ENCODE peak calls at places on chromosomes 7 and 10, in five cellular contexts. O is cardiac muscle cell, T is choroid plexus epithelial cell, G is body of pancreas, I is progenitor cell of endocrine pancreas. L is an unnamed sample.

GRCh38 chr10:4883079-4883739 is 57.2 kb downstream of the AKR1E2 start:
- DNase-seq in O (no peak), T (peak; percentile 72), G (peak; percentile 9), I (no peak), L (no peak)

GRCh38 chr10:84424731-84425165 is 96.4 kb downstream of the CCSER2 start:
- DNase-seq in O (peak; percentile 70), T (peak; percentile 99), G (peak; percentile 81), I (no peak), L (peak; percentile 66)

GRCh38 chr10:73937333-73938020 is 26.5 kb downstream of the PLAU start:
- DNase-seq in O (no peak), T (no peak), G (no peak), I (no peak), L (no peak)

GRCh38 chr10:103685880-103686669 is 169.3 kb downstream of the SH3PXD2A start:
- DNase-seq in O (peak; percentile 73), T (peak; percentile 78), G (peak; percentile 72), I (peak; percentile 57), L (peak; percentile 78)

GRCh38 chr10:113540845-113541553 is 11.9 kb upstream of the HABP2 start:
- DNase-seq in O (no peak), T (no peak), G (peak; percentile 52), I (peak; percentile 30), L (peak; percentile 9)

GRCh38 chr10:1652151-1652550 is 85.2 kb downstream of the ADARB2 start:
- DNase-seq in O (no peak), T (no peak), G (no peak), I (no peak), L (no peak)

GRCh38 chr7:96723622-96724021 is 14.0 kb upstream of the SEM1 start:
- DNase-seq in O (no peak), T (peak; percentile 48), G (no peak), I (no peak), L (no peak)

GRCh38 chr7:46165281-46165680 is 244.2 kb upstream of the IGFBP3 start:
- DNase-seq in O (no peak), T (no peak), G (no peak), I (no peak), L (no peak)

GRCh38 chr7:116348356-116348755 is 138.0 kb downstream of the TES start:
- DNase-seq in O (no peak), T (peak; percentile 47), G (no peak), I (no peak), L (no peak)

GRCh38 chr7:41924798-41925197 is 221.9 kb upstream of the INHBA start:
- DNase-seq in O (no peak), T (no peak), G (no peak), I (no peak), L (no peak)

GRCh38 chr7:117190746-117191435 is 132.0 kb downstream of the WNT2 start:
- DNase-seq in O (no peak), T (no peak), G (no peak), I (no peak), L (no peak)

GRCh38 chr10:72000073-72001025 is 36.2 kb downstream of the CHST3 start:
- DNase-seq in O (no peak), T (no peak), G (no peak), I (no peak), L (no peak)

GRCh38 chr7:131370523-131370968 is 42.9 kb downstream of the MKLN1 start:
- DNase-seq in O (no peak), T (peak; percentile 74), G (no peak), I (no peak), L (no peak)

GRCh38 chr10:32680803-32681557 is 235.0 kb downstream of the CCDC7 start:
- DNase-seq in O (no peak), T (no peak), G (no peak), I (no peak), L (no peak)

GRCh38 chr10:101749033-101749432 is 26.9 kb downstream of the FGF8 start:
- DNase-seq in O (peak; percentile 64), T (peak; percentile 19), G (no peak), I (no peak), L (no peak)

GRCh38 chr7:129959480-129960332 is 6.9 kb upstream of the UBE2H start:
- DNase-seq in O (no peak), T (peak; percentile 30), G (no peak), I (no peak), L (no peak)

GRCh38 chr7:23486002-23486773 is 15.9 kb upstream of the IGF2BP3 start:
- DNase-seq in O (no peak), T (no peak), G (no peak), I (no peak), L (no peak)

GRCh38 chr10:69315610-69316312 is 37.5 kb downstream of the HK1 start:
- DNase-seq in O (no peak), T (no peak), G (no peak), I (no peak), L (no peak)

GRCh38 chr10:1036341-1036791 is 10.7 kb upstream of the IDI2 start:
- DNase-seq in O (no peak), T (peak; percentile 84), G (no peak), I (no peak), L (no peak)

GRCh38 chr10:117419921-117420320 is 44.7 kb upstream of the PDZD8 start:
- DNase-seq in O (no peak), T (no peak), G (no peak), I (no peak), L (no peak)

GRCh38 chr7:107166702-107167426 is 1.9 kb upstream of the HBP1 start:
- DNase-seq in O (no peak), T (no peak), G (no peak), I (no peak), L (no peak)

GRCh38 chr10:116708386-116708785 is 34.0 kb downstream of the HSPA12A start:
- DNase-seq in O (no peak), T (peak; percentile 59), G (no peak), I (no peak), L (no peak)

DNA sequence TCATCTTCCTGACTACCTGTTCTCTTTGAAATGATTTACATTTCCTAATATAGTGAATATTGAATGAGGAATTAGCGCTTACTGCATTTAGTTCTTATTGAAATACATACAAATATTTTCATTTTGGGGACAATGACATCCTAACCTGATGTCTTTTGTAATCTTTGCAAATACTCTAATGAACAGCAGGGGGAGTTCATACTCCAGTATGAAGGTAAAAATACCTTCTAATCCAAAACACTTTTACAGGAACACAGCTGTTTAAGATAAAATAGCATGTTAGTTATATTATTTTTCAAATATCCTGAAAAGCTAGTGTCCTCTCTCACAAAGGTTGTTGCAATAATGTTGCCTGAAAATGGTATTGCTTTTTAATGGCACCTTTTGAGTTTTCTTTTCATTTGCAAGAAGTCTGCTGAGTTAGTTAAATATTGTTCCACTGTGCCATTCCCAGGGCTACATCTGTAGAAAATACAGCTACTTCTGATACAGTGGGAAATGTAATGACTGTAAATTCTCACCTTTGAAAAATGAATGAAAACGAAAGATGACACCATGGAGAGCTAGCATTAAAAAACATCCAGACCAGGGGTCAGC is 400.0 kb downstream of the PHF14 start:
- DNase-seq in O (peak; percentile 33), T (peak; percentile 44), G (no peak), I (no peak), L (no peak)
- TF ChIP-seq CTCF in O (peak; percentile 55), T (peak; percentile 59), G (peak; percentile 52), I (peak; percentile 67), L (peak; percentile 65)

DNA sequence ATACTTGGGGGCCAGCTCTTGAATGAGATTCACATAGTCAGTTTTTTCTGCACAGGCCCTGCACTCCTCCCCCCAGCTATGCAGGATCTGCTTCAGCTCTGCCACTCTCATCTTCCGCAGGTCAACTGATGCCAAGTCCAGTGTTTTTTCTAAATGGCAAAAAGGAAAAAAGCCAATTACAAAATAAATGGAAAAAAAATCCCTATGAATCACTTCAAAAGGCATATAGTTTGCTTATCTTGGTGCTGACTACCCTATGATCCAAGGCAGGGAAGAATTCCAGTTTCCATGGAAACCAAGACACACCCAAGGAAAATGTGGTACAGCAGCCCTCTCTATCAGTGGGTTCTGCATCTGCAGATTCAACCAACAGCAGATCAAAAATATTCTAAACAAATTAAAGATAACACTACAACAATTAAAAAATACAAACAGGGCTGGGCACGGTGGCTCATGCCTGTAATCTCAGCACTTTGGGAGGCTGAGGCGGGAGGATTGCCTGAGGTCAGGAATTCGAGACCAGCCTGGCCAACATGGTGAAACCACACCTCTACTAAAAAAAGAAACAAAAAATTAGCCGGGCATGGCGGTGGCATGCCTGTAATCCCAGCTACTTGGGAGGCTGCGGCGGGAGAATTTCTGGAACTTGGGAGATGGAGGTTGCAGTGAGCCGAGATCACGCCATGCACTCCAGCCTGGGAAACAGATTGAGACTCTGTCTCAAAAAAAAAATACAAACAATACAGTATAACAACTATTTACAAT is 17.6 kb downstream of the CDNF start:
- DNase-seq in O (no peak), T (peak; percentile 51), G (no peak), I (no peak), L (peak; percentile 15)
- TF ChIP-seq CTCF in O (no peak), T (no peak), G (no peak), I (no peak), L (no peak)

GRCh38 chr7:98186452-98187137 is 24.6 kb upstream of the BHLHA15 start:
- DNase-seq in O (no peak), T (peak; percentile 16), G (no peak), I (no peak), L (no peak)

GRCh38 chr7:98189559-98189958 is 21.7 kb upstream of the BHLHA15 start:
- DNase-seq in O (no peak), T (no peak), G (no peak), I (no peak), L (no peak)

GRCh38 chr7:98185101-98185500 is 26.1 kb upstream of the BHLHA15 start:
- DNase-seq in O (no peak), T (no peak), G (no peak), I (no peak), L (no peak)

GRCh38 chr7:98191668-98192431 is 19.4 kb upstream of the BHLHA15 start:
- DNase-seq in O (no peak), T (no peak), G (no peak), I (no peak), L (no peak)

DNA sequence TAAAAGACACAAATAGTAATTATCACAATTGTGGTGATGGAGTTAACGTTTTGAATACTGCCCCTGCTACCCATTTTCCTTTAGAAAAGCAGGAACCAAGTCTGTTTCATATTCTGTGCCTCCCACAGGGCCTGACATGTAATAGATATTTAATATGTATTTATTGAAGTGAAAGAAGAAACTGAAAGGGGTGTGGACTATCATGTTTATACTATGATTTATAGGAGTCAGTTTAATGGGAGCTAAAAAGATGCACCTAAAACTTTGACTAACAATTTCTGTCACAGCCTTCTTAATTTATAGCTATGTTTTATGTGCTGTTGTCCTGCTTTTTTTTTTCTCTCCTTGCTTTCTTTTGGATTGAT is 24.1 kb upstream of the BHLHA15 start:
- DNase-seq in O (no peak), T (no peak), G (no peak), I (no peak), L (no peak)
- TF ChIP-seq CTCF in O (no peak), T (no peak), G (no peak), I (no peak), L (no peak)

DNA sequence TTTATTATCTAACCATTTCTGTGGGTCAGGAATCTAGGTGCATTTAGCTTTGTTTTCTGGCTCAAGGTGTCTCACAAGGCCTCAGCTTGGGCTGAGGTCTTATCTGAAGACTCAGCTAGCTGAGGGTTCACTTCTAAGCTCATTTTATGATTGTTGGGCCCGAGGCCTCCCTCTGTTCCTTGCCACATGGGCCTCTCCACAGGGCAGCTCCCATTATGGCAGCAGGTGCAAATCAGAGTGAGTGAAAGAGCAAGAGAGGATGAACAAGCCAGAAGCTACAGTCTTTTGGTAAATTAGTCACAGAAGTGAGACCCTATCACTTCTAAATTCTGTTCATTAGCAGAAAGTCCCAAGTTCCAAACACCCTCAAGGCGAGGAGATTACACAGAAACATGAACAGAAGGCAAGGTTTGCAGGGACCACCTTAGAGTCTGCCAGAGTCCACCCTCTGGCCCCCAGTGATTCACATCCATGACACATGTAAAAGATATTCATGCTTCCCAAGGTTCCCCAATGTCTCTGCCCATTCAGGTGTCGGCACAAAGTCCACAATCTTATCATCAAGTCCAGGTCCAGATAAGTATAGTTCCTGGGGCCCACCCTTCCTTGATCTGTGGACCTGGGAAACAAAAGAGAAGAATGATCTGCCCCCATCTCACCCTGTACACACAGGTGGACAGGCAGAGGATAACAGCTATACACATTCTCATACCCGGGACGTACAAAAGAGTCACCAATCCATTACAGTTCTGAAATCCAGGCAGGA is 23.7 kb downstream of the FIGNL1 start:
- DNase-seq in O (no peak), T (no peak), G (no peak), I (no peak), L (no peak)
- TF ChIP-seq CTCF in O (no peak), T (no peak), G (no peak), I (no peak), L (no peak)

L was measured in Calu3.